ENCODE peak calls at places on chromosomes 2 and 18, in eight cellular contexts. J, F, Y, W, G, O, L and D are unnamed samples.

GRCh38 chr18:31695989-31696388 is 11.6 kb upstream of the B4GALT6 start:
- DNase-seq in J (no peak), F (no peak), Y (no peak), W (no peak), G (no peak), O (no peak), L (no peak), D (no peak)

GRCh38 chr2:126753501-126754212 is 97.7 kb downstream of the GYPC start:
- DNase-seq in J (no peak), F (no peak), Y (no peak), W (no peak), G (peak; percentile 32), O (no peak), L (no peak), D (no peak)

GRCh38 chr2:99940963-99941362 is 201.4 kb downstream of the AFF3 start:
- DNase-seq in J (no peak), F (peak; percentile 65), Y (no peak), W (no peak), G (no peak), O (no peak), L (no peak), D (no peak)

GRCh38 chr2:196983934-196984333 is 57.4 kb upstream of the PGAP1 start:
- DNase-seq in J (no peak), F (peak; percentile 60), Y (no peak), W (no peak), G (no peak), O (no peak), L (no peak), D (no peak)

GRCh38 chr2:3692375-3692774 is 11.0 kb upstream of the DCDC2C start:
- DNase-seq in J (peak; percentile 51), F (peak; percentile 31), Y (peak; percentile 68), W (no peak), G (peak; percentile 48), O (peak; percentile 23), L (no peak), D (peak; percentile 40)

GRCh38 chr2:234189786-234190185 is 139.3 kb downstream of the SPP2 start:
- DNase-seq in J (no peak), F (no peak), Y (no peak), W (no peak), G (no peak), O (no peak), L (no peak), D (no peak)

GRCh38 chr2:209986405-209986804 is 16.0 kb upstream of the RPE start:
- DNase-seq in J (no peak), F (no peak), Y (no peak), W (no peak), G (no peak), O (no peak), L (no peak), D (no peak)

GRCh38 chr2:230130668-230131364 is 62.1 kb upstream of the SLC16A14 start:
- DNase-seq in J (peak; percentile 42), F (peak; percentile 64), Y (no peak), W (no peak), G (no peak), O (peak; percentile 59), L (no peak), D (no peak)

GRCh38 chr2:223536546-223536945 is 65.6 kb downstream of the SCG2 start:
- DNase-seq in J (no peak), F (no peak), Y (no peak), W (no peak), G (no peak), O (no peak), L (no peak), D (no peak)

GRCh38 chr2:119111115-119111975 is 47.2 kb downstream of the C1QL2 start:
- DNase-seq in J (peak; percentile 72), F (no peak), Y (no peak), W (no peak), G (no peak), O (no peak), L (no peak), D (peak; percentile 9)

GRCh38 chr18:30086351-30086750 is 956.2 kb downstream of the DSC3 start:
- DNase-seq in J (no peak), F (no peak), Y (no peak), W (no peak), G (no peak), O (no peak), L (no peak), D (no peak)

GRCh38 chr18:79382681-79383387 is 12.9 kb upstream of the NFATC1 start:
- DNase-seq in J (no peak), F (no peak), Y (peak; percentile 44), W (no peak), G (no peak), O (no peak), L (no peak), D (no peak)

GRCh38 chr2:10759151-10759714 is 37.8 kb downstream of the ATP6V1C2 start:
- DNase-seq in J (no peak), F (no peak), Y (peak; percentile 43), W (no peak), G (no peak), O (no peak), L (no peak), D (no peak)

GRCh38 chr2:198054299-198054698 is 249.9 kb downstream of the PLCL1 start:
- DNase-seq in J (peak; percentile 1), F (peak; percentile 37), Y (peak; percentile 22), W (peak; percentile 37), G (peak; percentile 52), O (peak; percentile 10), L (no peak), D (peak; percentile 4)

GRCh38 chr2:20661028-20661980 is 5.6 kb upstream of the GDF7 start:
- DNase-seq in J (peak; percentile 69), F (peak; percentile 75), Y (peak; percentile 88), W (peak; percentile 74), G (peak; percentile 84), O (peak; percentile 78), L (peak; percentile 46), D (peak; percentile 83)

GRCh38 chr2:133992454-133992853 is 261.4 kb upstream of the MGAT5 start:
- DNase-seq in J (no peak), F (no peak), Y (no peak), W (no peak), G (no peak), O (no peak), L (no peak), D (no peak)

GRCh38 chr2:189719531-189719930 is 43.1 kb downstream of the OSGEPL1 start:
- DNase-seq in J (no peak), F (no peak), Y (no peak), W (no peak), G (no peak), O (no peak), L (no peak), D (no peak)

GRCh38 chr18:73270919-73271318 is 403.1 kb upstream of the NETO1 start:
- DNase-seq in J (no peak), F (no peak), Y (no peak), W (no peak), G (no peak), O (no peak), L (no peak), D (peak; percentile 71)

GRCh38 chr2:71807969-71808451 is 339.7 kb downstream of the CYP26B1 start:
- DNase-seq in J (no peak), F (no peak), Y (no peak), W (no peak), G (peak; percentile 8), O (no peak), L (no peak), D (no peak)

GRCh38 chr18:8895987-8896619 is 190.7 kb downstream of the MTCL1 start:
- DNase-seq in J (no peak), F (peak; percentile 88), Y (no peak), W (no peak), G (no peak), O (no peak), L (no peak), D (no peak)

GRCh38 chr2:179218848-179219594 is 45.6 kb downstream of the SESTD1 start:
- DNase-seq in J (peak; percentile 67), F (peak; percentile 87), Y (peak; percentile 48), W (peak; percentile 30), G (no peak), O (peak; percentile 73), L (peak; percentile 20), D (peak; percentile 33)

GRCh38 chr2:25362564-25363145 is 20.9 kb upstream of the DNMT3A start:
- DNase-seq in J (no peak), F (no peak), Y (peak; percentile 34), W (no peak), G (no peak), O (no peak), L (peak; percentile 80), D (no peak)

DNA sequence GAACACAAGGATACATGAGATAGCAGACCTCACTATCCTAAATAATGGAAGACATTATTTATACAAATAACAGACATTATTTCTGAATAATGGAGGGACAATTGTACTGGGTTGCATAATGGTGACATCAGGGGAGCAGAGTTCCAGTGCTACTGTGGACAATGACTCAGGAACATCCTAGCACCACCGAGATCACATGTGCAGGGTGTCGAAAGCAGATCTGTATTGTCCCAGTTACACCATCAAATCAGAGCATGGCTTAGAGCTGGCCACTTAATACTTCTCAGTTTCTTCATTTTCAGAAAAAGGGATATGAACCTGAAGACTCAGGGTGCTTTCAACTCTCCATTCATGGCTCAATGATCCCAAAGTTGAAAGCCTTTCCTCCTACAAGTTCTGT is 249.1 kb upstream of the RBMS1 start:
- DNase-seq in J (no peak), F (no peak), Y (no peak), W (no peak), G (no peak), O (no peak), L (no peak), D (peak; percentile 39)
- TF ChIP-seq RAD21 in J (no peak), F (no peak), Y (no peak), W (no peak), G (no peak), O (no peak), L (no peak), D (no peak)

GRCh38 chr2:128626758-128627515 is 308.3 kb upstream of the HS6ST1 start:
- DNase-seq in J (no peak), F (no peak), Y (no peak), W (peak; percentile 34), G (no peak), O (no peak), L (no peak), D (no peak)
- TF ChIP-seq RAD21 in J (no peak), F (no peak), Y (no peak), W (no peak), G (no peak), O (no peak), L (no peak), D (no peak)

DNA sequence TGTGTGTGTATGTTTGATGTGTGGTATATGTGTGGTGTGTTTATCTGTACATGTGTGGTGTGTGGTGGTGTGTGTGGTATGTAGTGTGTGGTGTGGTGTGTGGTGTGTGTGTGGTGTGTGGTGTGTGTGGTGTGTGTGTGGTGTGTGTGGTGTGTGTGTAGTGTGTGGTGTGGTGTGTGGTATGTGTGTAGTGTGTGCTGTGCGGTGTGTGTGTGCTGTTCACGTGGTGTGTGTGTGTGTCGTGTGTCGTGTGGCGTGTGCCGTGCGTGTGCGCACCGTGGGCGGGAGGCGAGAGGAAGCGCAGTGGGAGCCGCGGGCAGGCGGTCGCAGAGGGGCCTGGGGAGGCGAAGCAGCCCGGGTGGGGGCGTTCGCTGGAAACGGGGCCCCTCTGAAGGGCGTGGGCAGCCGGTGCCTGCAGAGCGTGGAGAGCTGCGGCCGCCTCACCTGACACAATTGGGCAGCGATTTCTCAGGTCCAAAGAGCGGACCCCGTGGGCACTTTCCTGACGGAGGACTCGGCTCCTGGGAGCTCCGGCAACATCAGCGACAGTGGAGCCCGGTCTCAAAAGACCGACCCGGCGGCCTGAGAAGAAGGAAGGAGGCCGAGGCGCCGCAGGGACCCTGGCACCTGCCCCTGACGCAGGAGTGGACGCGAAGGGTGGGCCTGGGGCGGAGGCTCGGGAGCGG is 741.1 kb upstream of the SALL3 start:
- DNase-seq in J (no peak), F (no peak), Y (no peak), W (no peak), G (no peak), O (no peak), L (no peak), D (no peak)
- TF ChIP-seq RAD21 in J (no peak), F (no peak), Y (no peak), W (no peak), G (no peak), O (no peak), L (no peak), D (no peak)

GRCh38 chr2:152298754-152299153 is 36.2 kb upstream of the FMNL2 start:
- DNase-seq in J (no peak), F (peak; percentile 10), Y (no peak), W (no peak), G (no peak), O (no peak), L (no peak), D (peak; percentile 18)
- TF ChIP-seq RAD21 in J (no peak), F (no peak), Y (no peak), W (no peak), G (no peak), O (no peak), L (no peak), D (no peak)